ENCODE peak calls at places on chromosome 21, in six cellular contexts. T is left lung, N is endodermal cell, E is heart left ventricle, X is breast epithelium, B is fibroblast of lung. D is an unnamed sample.

GRCh38 chr21:15195768-15196167 is 131.0 kb upstream of the NRIP1 start:
- DNase-seq in T (no peak), N (no peak), E (no peak), X (no peak), B (no peak), D (no peak)

GRCh38 chr21:46637952-46638746 is 2.7 kb downstream of the PRMT2 start:
- DNase-seq in T (no peak), N (no peak), E (no peak), X (no peak), B (no peak), D (no peak)

GRCh38 chr21:25171438-25171837 is 435.8 kb downstream of the MRPL39 start:
- DNase-seq in T (no peak), N (no peak), E (no peak), X (no peak), B (peak; percentile 62), D (no peak)

GRCh38 chr21:46161800-46162592 is 6.6 kb upstream of the FTCD start:
- DNase-seq in T (no peak), N (no peak), E (no peak), X (no peak), B (no peak), D (no peak)

GRCh38 chr21:17780539-17780938 is 38.6 kb downstream of the C21orf91 start:
- DNase-seq in T (no peak), N (no peak), E (no peak), X (no peak), B (no peak), D (no peak)

GRCh38 chr21:23968722-23969647 is 1638.3 kb downstream of the MRPL39 start:
- DNase-seq in T (no peak), N (peak; percentile 88), E (no peak), X (no peak), B (peak; percentile 29), D (peak; percentile 50)

GRCh38 chr21:38861989-38862683 is 56.4 kb downstream of the ETS2 start:
- DNase-seq in T (no peak), N (no peak), E (no peak), X (no peak), B (no peak), D (no peak)

GRCh38 chr21:15978158-15978805 is 248.5 kb downstream of the USP25 start:
- DNase-seq in T (no peak), N (no peak), E (no peak), X (no peak), B (no peak), D (no peak)

GRCh38 chr21:38351176-38351959 is 94.6 kb downstream of the KCNJ15 start:
- DNase-seq in T (no peak), N (peak; percentile 41), E (no peak), X (no peak), B (no peak), D (no peak)

GRCh38 chr21:27519357-27519756 is 552.5 kb upstream of the ADAMTS5 start:
- DNase-seq in T (no peak), N (no peak), E (no peak), X (no peak), B (peak; percentile 91), D (no peak)

GRCh38 chr21:16195476-16195875 is 465.7 kb downstream of the USP25 start:
- DNase-seq in T (no peak), N (no peak), E (no peak), X (no peak), B (peak; percentile 86), D (no peak)

GRCh38 chr21:32096411-32096810 is 182.4 kb downstream of the MIS18A start:
- DNase-seq in T (no peak), N (peak; percentile 85), E (peak; percentile 38), X (no peak), B (no peak), D (no peak)

GRCh38 chr21:16419188-16419874 is 689.5 kb downstream of the USP25 start:
- DNase-seq in T (peak; percentile 81), N (no peak), E (peak; percentile 85), X (peak; percentile 47), B (peak; percentile 95), D (peak; percentile 93)

GRCh38 chr21:46122241-46122671 is 24.3 kb downstream of the COL6A2 start:
- DNase-seq in T (peak; percentile 23), N (no peak), E (peak; percentile 23), X (no peak), B (peak; percentile 71), D (peak; percentile 5)

GRCh38 chr21:15557925-15558324 is 171.9 kb upstream of the USP25 start:
- DNase-seq in T (no peak), N (no peak), E (no peak), X (no peak), B (no peak), D (no peak)

GRCh38 chr21:28298251-28298672 is 694.4 kb downstream of the LTN1 start:
- DNase-seq in T (no peak), N (no peak), E (no peak), X (no peak), B (no peak), D (no peak)

GRCh38 chr21:46046471-46046870 is 51.4 kb upstream of the COL6A2 start:
- DNase-seq in T (no peak), N (no peak), E (no peak), X (no peak), B (no peak), D (no peak)

GRCh38 chr21:19853709-19854575 is 1144.3 kb upstream of the NCAM2 start:
- DNase-seq in T (peak; percentile 33), N (peak; percentile 55), E (peak; percentile 21), X (no peak), B (no peak), D (no peak)

GRCh38 chr21:29431680-29432079 is 133.0 kb downstream of the BACH1 start:
- DNase-seq in T (no peak), N (no peak), E (no peak), X (no peak), B (no peak), D (no peak)

GRCh38 chr21:37587203-37587602 is 220.6 kb downstream of the DYRK1A start:
- DNase-seq in T (no peak), N (peak; percentile 66), E (no peak), X (no peak), B (no peak), D (no peak)

GRCh38 chr21:28127390-28127789 is 865.3 kb downstream of the LTN1 start:
- DNase-seq in T (no peak), N (no peak), E (no peak), X (no peak), B (peak; percentile 24), D (no peak)

GRCh38 chr21:37829043-37829442 is 87.2 kb downstream of the KCNJ6 start:
- DNase-seq in T (no peak), N (peak; percentile 55), E (no peak), X (no peak), B (no peak), D (no peak)

GRCh38 chr21:36265431-36265830 is 54.6 kb upstream of the MORC3 start:
- DNase-seq in T (no peak), N (no peak), E (no peak), X (no peak), B (no peak), D (no peak)

GRCh38 chr21:15620892-15621291 is 108.9 kb upstream of the USP25 start:
- DNase-seq in T (no peak), N (no peak), E (no peak), X (no peak), B (no peak), D (no peak)

GRCh38 chr21:33236799-33237198 is 7.1 kb downstream of the IFNAR2 start:
- DNase-seq in T (no peak), N (no peak), E (no peak), X (no peak), B (peak; percentile 14), D (no peak)
- H3K4me1 ChIP-seq in T (peaks cover 8% of the 10 kb centered on the region), N (peaks cover 3% of the 10 kb centered on the region), E (peaks cover 62% of the 10 kb centered on the region), X (peaks cover 3% of the 10 kb centered on the region), B (no peaks in the 10 kb centered on the region), D (peaks cover 4% of the 10 kb centered on the region)

GRCh38 chr21:33844104-33844889 is 71.3 kb downstream of the ATP5PO start:
- DNase-seq in T (no peak), N (no peak), E (peak; percentile 61), X (no peak), B (no peak), D (peak; percentile 66)

GRCh38 chr21:33846141-33846540 is 69.5 kb downstream of the ATP5PO start:
- DNase-seq in T (no peak), N (no peak), E (no peak), X (no peak), B (no peak), D (no peak)

GRCh38 chr21:33847586-33848251 is 67.9 kb downstream of the ATP5PO start:
- DNase-seq in T (no peak), N (no peak), E (no peak), X (no peak), B (no peak), D (no peak)

GRCh38 chr21:33843216-33843615 is 72.4 kb downstream of the ATP5PO start:
- DNase-seq in T (no peak), N (no peak), E (no peak), X (no peak), B (no peak), D (no peak)

DNA sequence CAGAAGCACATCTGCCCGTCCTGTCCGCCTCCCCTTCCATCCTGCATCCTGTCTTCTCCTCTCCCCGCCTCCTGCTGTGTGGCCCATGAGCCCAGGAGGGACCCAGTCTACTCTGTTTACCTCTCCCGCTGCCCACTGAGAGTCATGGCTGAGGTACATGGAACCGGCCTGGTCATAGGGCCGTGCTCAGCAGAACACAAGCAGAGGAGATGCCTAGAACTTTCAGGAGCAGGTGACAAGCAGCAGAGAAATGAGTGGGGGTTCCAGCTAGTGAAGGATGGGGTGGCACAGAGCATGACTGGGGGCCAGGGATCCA is 70.8 kb downstream of the ATP5PO start:
- DNase-seq in T (no peak), N (no peak), E (no peak), X (no peak), B (no peak), D (no peak)
- H3K27me3 ChIP-seq in T (no peaks in the 10 kb centered on the region), N (no peaks in the 10 kb centered on the region), E (no peaks in the 10 kb centered on the region), X (no peaks in the 10 kb centered on the region), B (no peaks in the 10 kb centered on the region), D (no peaks in the 10 kb centered on the region)

GRCh38 chr21:33403128-33403785 is at the start of gene IFNGR2:
- DNase-seq in T (peak; percentile 58), N (peak; percentile 74), E (peak; percentile 50), X (no peak), B (no peak), D (peak; percentile 42)

GRCh38 chr21:33401617-33401967 is 1.6 kb upstream of the IFNGR2 start:
- DNase-seq in T (no peak), N (no peak), E (peak; percentile 27), X (peak; percentile 50), B (no peak), D (no peak)

GRCh38 chr21:33402011-33402979 is 918 bp upstream of the IFNGR2 start:
- DNase-seq in T (peak; percentile 83), N (peak; percentile 81), E (peak; percentile 74), X (peak; percentile 47), B (peak; percentile 78), D (peak; percentile 77)

GRCh38 chr21:33403786-33404571 is 766 bp downstream of the IFNGR2 start:
- DNase-seq in T (peak; percentile 68), N (peak; percentile 85), E (peak; percentile 65), X (peak; percentile 29), B (peak; percentile 48), D (peak; percentile 55)

DNA sequence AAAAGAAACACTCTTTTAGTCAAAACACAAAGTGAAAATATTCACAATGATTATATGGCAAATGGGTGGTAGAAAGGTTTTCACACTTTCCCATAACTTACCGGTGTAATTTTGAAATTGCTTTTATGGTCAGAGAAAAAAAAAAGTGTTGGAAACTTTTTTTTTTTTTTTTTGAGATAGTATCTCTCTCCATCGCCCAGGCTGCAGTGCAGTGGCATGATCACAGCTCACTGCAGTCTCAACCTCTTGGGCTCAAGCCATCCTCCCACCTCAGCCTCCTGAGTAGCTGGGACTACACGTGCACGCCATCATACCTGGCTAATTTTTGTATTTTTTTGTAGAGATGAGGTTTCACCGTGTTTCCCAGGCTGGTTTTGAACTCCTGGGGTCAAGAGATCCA is 3.3 kb downstream of the IFNGR2 start:
- DNase-seq in T (no peak), N (no peak), E (no peak), X (no peak), B (no peak), D (no peak)
- H3K4me1 ChIP-seq in T (peaks cover 12% of the 10 kb centered on the region), N (no peaks in the 10 kb centered on the region), E (peaks cover 35% of the 10 kb centered on the region), X (peaks cover 12% of the 10 kb centered on the region), B (no peaks in the 10 kb centered on the region), D (peaks cover 29% of the 10 kb centered on the region)

GRCh38 chr21:44677881-44678280 is 4.1 kb downstream of the KRTAP12-1 start:
- DNase-seq in T (no peak), N (no peak), E (no peak), X (no peak), B (no peak), D (no peak)
- H3K27me3 ChIP-seq in T (no peaks in the 10 kb centered on the region), N (no peaks in the 10 kb centered on the region), E (no peaks in the 10 kb centered on the region), X (no peaks in the 10 kb centered on the region), B (no peaks in the 10 kb centered on the region), D (no peaks in the 10 kb centered on the region)